ENCODE peak calls at places on chromosome 18, in seven cellular contexts. N is neuronal stem cell; F is activated naive CD4-positive, alpha-beta T cell treated with Interleukin-2 at 50 U/mL for 16 hours; E is Karpas-422; V is substantia nigra; G is NCI-H510A treated with DMSO at 0.1 percent for 48 hours; C is fibroblast of the aortic adventitia. Q is an unnamed sample.

GRCh38 chr18:8029061-8029460 is 461.9 kb downstream of the PTPRM start:
- DNase-seq in E (no peak), N (no peak), C (no peak), G (peak; percentile 89), F (no peak), V (no peak), Q (no peak)

GRCh38 chr18:13540783-13541182 is 185.6 kb downstream of the FAM210A start:
- DNase-seq in N (no peak), F (no peak), V (no peak), G (no peak), E (no peak), C (no peak), Q (no peak)

GRCh38 chr18:4134691-4135090 is 320.4 kb downstream of the DLGAP1 start:
- DNase-seq in V (no peak), N (no peak), E (no peak), C (no peak), G (no peak), F (no peak), Q (no peak)

GRCh38 chr18:46719388-46719787 is 37.5 kb downstream of the ST8SIA5 start:
- DNase-seq in N (no peak), G (no peak), C (peak; percentile 4), V (no peak), E (no peak), F (no peak), Q (peak; percentile 20)

GRCh38 chr18:22705328-22705727 is 227.8 kb upstream of the RBBP8 start:
- DNase-seq in G (no peak), C (peak; percentile 70), V (no peak), E (no peak), N (no peak), F (no peak), Q (peak; percentile 84)

GRCh38 chr18:7872569-7872968 is 305.5 kb downstream of the PTPRM start:
- DNase-seq in V (no peak), E (no peak), G (peak; percentile 85), C (peak; percentile 67), F (no peak), N (no peak), Q (peak; percentile 56)

GRCh38 chr18:60549338-60549960 is 176.9 kb upstream of the MC4R start:
- DNase-seq in V (no peak), E (peak; percentile 89), G (peak; percentile 96), F (no peak), N (peak; percentile 38), C (peak; percentile 88), Q (peak; percentile 86)

GRCh38 chr18:78406743-78407455 is 572.7 kb upstream of the SALL3 start:
- DNase-seq in V (no peak), C (no peak), F (no peak), E (no peak), N (no peak), G (peak; percentile 81), Q (no peak)

GRCh38 chr18:51153659-51154371 is 43.7 kb downstream of the MEX3C start:
- DNase-seq in V (no peak), G (no peak), F (peak; percentile 53), E (no peak), N (no peak), C (no peak), Q (no peak)

GRCh38 chr18:5036523-5036922 is 160.5 kb downstream of the AKAIN1 start:
- DNase-seq in F (no peak), G (no peak), N (no peak), V (no peak), E (no peak), C (no peak), Q (no peak)

GRCh38 chr18:63320690-63321265 is 1.2 kb upstream of the BCL2 start:
- DNase-seq in C (peak; percentile 41), G (peak; percentile 93), V (no peak), F (peak; percentile 58), E (peak; percentile 80), N (no peak), Q (no peak)

GRCh38 chr18:61972389-61973264 is 79.8 kb upstream of the RNF152 start:
- DNase-seq in N (no peak), V (no peak), C (no peak), E (peak; percentile 73), G (peak; percentile 83), F (no peak), Q (no peak)

GRCh38 chr18:79570266-79571201 is 109.1 kb upstream of the CTDP1 start:
- DNase-seq in F (no peak), C (no peak), E (no peak), N (no peak), V (no peak), G (no peak), Q (peak; percentile 51)

GRCh38 chr18:77754475-77755044 is 504.9 kb downstream of the GALR1 start:
- DNase-seq in E (no peak), C (no peak), N (no peak), F (no peak), G (no peak), V (no peak), Q (no peak)

GRCh38 chr18:3453540-3454364 is 3.8 kb downstream of the TGIF1 start:
- DNase-seq in C (peak; percentile 99), N (peak; percentile 61), G (peak; percentile 40), F (peak; percentile 46), V (no peak), E (peak; percentile 76), Q (peak; percentile 97)

GRCh38 chr18:9868857-9869712 is 16.7 kb upstream of the TXNDC2 start:
- DNase-seq in G (no peak), F (no peak), V (no peak), C (no peak), N (no peak), E (no peak), Q (no peak)

GRCh38 chr18:41126541-41127235 is 828.3 kb upstream of the PIK3C3 start:
- DNase-seq in G (no peak), E (no peak), V (no peak), N (no peak), F (no peak), C (peak; percentile 8), Q (peak; percentile 79)

Q was measured in GM23248.